ENCODE peak calls at places on chromosome 3, in four cellular contexts. One of them, this sample, is unnamed.

GRCh38 chr3:194488007-194488742 is 1.4 kb upstream of the ATP13A3 start:
- DNase-seq in HepG2: no peak
- DNase-seq in K562: peak; percentile 26
- DNase-seq in WTC11: no peak
- DNase-seq in this sample: no peak

GRCh38 chr3:13194285-13195209 is 121.3 kb upstream of the IQSEC1 start:
- DNase-seq in WTC11: no peak
- DNase-seq in HepG2: peak; percentile 77
- DNase-seq in K562: no peak
- DNase-seq in this sample: no peak

GRCh38 chr3:170739410-170739809 is 130.6 kb downstream of the RPL22L1 start:
- DNase-seq in WTC11: no peak
- DNase-seq in HepG2: no peak
- DNase-seq in K562: no peak
- DNase-seq in this sample: no peak

GRCh38 chr3:95438274-95438673 is 1375.4 kb downstream of the NSUN3 start:
- DNase-seq in HepG2: no peak
- DNase-seq in K562: no peak
- DNase-seq in WTC11: no peak
- DNase-seq in this sample: no peak

GRCh38 chr3:64505419-64505818 is 182.4 kb downstream of the ADAMTS9 start:
- DNase-seq in K562: no peak
- DNase-seq in HepG2: peak; percentile 74
- DNase-seq in WTC11: no peak
- DNase-seq in this sample: no peak

GRCh38 chr3:101849714-101850326 is 506 bp downstream of the NFKBIZ start:
- DNase-seq in K562: peak; percentile 43
- DNase-seq in HepG2: no peak
- DNase-seq in WTC11: peak; percentile 55
- DNase-seq in this sample: peak; percentile 55

GRCh38 chr3:177441813-177442646 is 244.7 kb upstream of the TBL1XR1 start:
- DNase-seq in HepG2: no peak
- DNase-seq in K562: no peak
- DNase-seq in WTC11: no peak
- DNase-seq in this sample: no peak

GRCh38 chr3:43691120-43692002 is 623 bp downstream of the ABHD5 start:
- DNase-seq in WTC11: peak; percentile 81
- DNase-seq in K562: peak; percentile 77
- DNase-seq in HepG2: peak; percentile 30
- DNase-seq in this sample: peak; percentile 57

GRCh38 chr3:170132335-170132734 is 49.2 kb downstream of the PHC3 start:
- DNase-seq in HepG2: no peak
- DNase-seq in WTC11: no peak
- DNase-seq in K562: peak; percentile 45
- DNase-seq in this sample: no peak

GRCh38 chr3:168678730-168679129 is 583.0 kb upstream of the GOLIM4 start:
- DNase-seq in WTC11: no peak
- DNase-seq in HepG2: no peak
- DNase-seq in K562: no peak
- DNase-seq in this sample: no peak

GRCh38 chr3:134794323-134794722 is 737 bp upstream of the EPHB1 start:
- DNase-seq in WTC11: no peak
- DNase-seq in K562: no peak
- DNase-seq in HepG2: no peak
- DNase-seq in this sample: no peak

GRCh38 chr3:183968846-183969245 is 48.8 kb downstream of the ABCC5 start:
- DNase-seq in K562: no peak
- DNase-seq in WTC11: no peak
- DNase-seq in HepG2: no peak
- DNase-seq in this sample: no peak

GRCh38 chr3:181358555-181358954 is 353.2 kb upstream of the SOX2 start:
- DNase-seq in K562: no peak
- DNase-seq in HepG2: no peak
- DNase-seq in WTC11: no peak
- DNase-seq in this sample: no peak

GRCh38 chr3:15805756-15806266 is 8.0 kb upstream of the ANKRD28 start:
- DNase-seq in K562: no peak
- DNase-seq in WTC11: no peak
- DNase-seq in HepG2: no peak
- DNase-seq in this sample: no peak

GRCh38 chr3:170128977-170129431 is 52.5 kb downstream of the PHC3 start:
- DNase-seq in HepG2: no peak
- DNase-seq in K562: no peak
- DNase-seq in WTC11: no peak
- DNase-seq in this sample: peak; percentile 18

GRCh38 chr3:118882353-118882947 is 152.2 kb downstream of the IGSF11 start:
- DNase-seq in K562: peak; percentile 44
- DNase-seq in WTC11: peak; percentile 77
- DNase-seq in HepG2: peak; percentile 48
- DNase-seq in this sample: peak; percentile 51

GRCh38 chr3:111392911-111393351 is 149.1 kb upstream of the CD96 start:
- DNase-seq in K562: no peak
- DNase-seq in WTC11: no peak
- DNase-seq in HepG2: no peak
- DNase-seq in this sample: no peak
- TF ChIP-seq ELF4 in K562: no peak
- TF ChIP-seq ELF4 in WTC11: no peak
- TF ChIP-seq ELF4 in HepG2: no peak
- TF ChIP-seq ELF4 in this sample: no peak

DNA sequence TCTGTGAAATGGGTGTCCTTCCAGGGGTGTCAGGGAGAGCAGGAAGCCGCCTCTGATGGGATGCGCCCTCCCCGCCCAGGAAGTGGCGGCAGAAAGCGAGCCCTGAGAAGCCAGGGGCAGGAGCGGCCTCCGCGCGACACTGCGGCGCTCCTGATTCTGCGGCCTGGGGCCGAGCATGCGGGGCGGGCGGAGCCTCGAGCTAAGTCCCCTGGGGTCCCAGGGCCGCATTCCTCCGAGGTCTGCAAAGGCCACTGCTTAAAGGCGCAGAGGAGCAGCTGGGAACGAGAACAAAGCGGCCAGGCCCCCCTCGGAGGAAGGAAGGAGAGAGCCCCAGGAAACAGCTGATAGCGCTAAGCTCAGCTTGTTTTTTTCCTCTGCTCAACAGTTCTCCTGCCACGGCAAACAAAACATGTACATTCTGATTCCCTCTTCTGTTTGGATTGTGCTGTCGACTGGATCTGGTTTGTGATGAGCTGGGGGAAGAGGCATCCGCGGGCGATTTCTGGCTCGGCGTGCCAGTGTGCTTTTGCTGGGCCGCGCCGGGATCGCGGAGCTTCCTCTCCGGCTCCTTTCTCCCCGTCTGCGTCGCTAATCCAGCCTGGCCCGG is 34.1 kb downstream of the GRK7 start:
- DNase-seq in HepG2: no peak
- DNase-seq in WTC11: peak; percentile 87
- DNase-seq in K562: no peak
- DNase-seq in this sample: no peak
- TF ChIP-seq ELF4 in HepG2: no peak
- TF ChIP-seq ELF4 in WTC11: no peak
- TF ChIP-seq ELF4 in K562: no peak
- TF ChIP-seq ELF4 in this sample: no peak

GRCh38 chr3:10245313-10245712 is 2.9 kb upstream of the TATDN2 start:
- DNase-seq in HepG2: no peak
- DNase-seq in K562: no peak
- DNase-seq in WTC11: no peak
- DNase-seq in this sample: no peak

GRCh38 chr3:10238330-10238995 is 9.8 kb upstream of the TATDN2 start:
- DNase-seq in K562: peak; percentile 49
- DNase-seq in HepG2: no peak
- DNase-seq in WTC11: no peak
- DNase-seq in this sample: no peak

GRCh38 chr3:10240799-10241198 is 7.5 kb upstream of the TATDN2 start:
- DNase-seq in WTC11: no peak
- DNase-seq in K562: no peak
- DNase-seq in HepG2: no peak
- DNase-seq in this sample: no peak

GRCh38 chr3:10244004-10244403 is 4.3 kb upstream of the TATDN2 start:
- DNase-seq in WTC11: no peak
- DNase-seq in K562: no peak
- DNase-seq in HepG2: no peak
- DNase-seq in this sample: no peak

GRCh38 chr3:10242182-10243065 is 5.8 kb upstream of the TATDN2 start:
- DNase-seq in WTC11: no peak
- DNase-seq in HepG2: no peak
- DNase-seq in K562: no peak
- DNase-seq in this sample: no peak
- TF ChIP-seq ELF4 in WTC11: no peak
- TF ChIP-seq ELF4 in HepG2: no peak
- TF ChIP-seq ELF4 in K562: no peak
- TF ChIP-seq ELF4 in this sample: no peak

DNA sequence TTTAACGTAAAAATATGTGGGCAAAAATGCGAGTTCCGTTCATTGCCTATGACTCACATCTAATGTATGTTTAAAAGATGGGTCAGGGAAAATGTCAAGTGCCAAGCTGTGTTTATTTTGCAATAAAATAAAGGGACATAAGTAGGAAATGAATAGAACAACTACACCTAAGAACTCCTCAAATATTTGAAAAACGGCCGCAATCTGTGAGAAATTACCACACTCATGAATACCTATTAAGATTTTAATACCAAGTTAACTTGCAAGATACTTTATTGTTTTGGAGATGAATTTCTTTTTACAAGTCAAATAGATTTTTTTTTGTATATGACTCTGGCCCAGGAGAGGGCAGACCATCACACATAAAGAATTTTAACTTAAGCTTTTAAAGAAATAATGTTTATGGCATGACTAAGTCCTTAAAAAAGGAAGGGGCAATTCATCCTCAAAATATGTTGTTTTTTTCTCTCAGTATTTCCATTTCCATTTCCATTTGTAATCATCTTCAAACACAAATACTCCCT is 152.7 kb downstream of the SUCNR1 start:
- DNase-seq in HepG2: no peak
- DNase-seq in K562: no peak
- DNase-seq in WTC11: no peak
- DNase-seq in this sample: no peak
- TF ChIP-seq ELF4 in HepG2: no peak
- TF ChIP-seq ELF4 in K562: no peak
- TF ChIP-seq ELF4 in WTC11: no peak
- TF ChIP-seq ELF4 in this sample: no peak

GRCh38 chr3:98920166-98920565 is 18.7 kb upstream of the DCBLD2 start:
- DNase-seq in WTC11: no peak
- DNase-seq in HepG2: no peak
- DNase-seq in K562: no peak
- DNase-seq in this sample: no peak
- TF ChIP-seq ELF4 in WTC11: no peak
- TF ChIP-seq ELF4 in HepG2: no peak
- TF ChIP-seq ELF4 in K562: no peak
- TF ChIP-seq ELF4 in this sample: no peak

GRCh38 chr3:66082679-66083078 is 44.0 kb upstream of the MAGI1 start:
- DNase-seq in HepG2: no peak
- DNase-seq in K562: no peak
- DNase-seq in WTC11: no peak
- DNase-seq in this sample: no peak

GRCh38 chr3:66077973-66078372 is 39.3 kb upstream of the MAGI1 start:
- DNase-seq in K562: no peak
- DNase-seq in HepG2: no peak
- DNase-seq in WTC11: no peak
- DNase-seq in this sample: no peak

GRCh38 chr3:66076861-66077495 is 38.3 kb upstream of the MAGI1 start:
- DNase-seq in HepG2: no peak
- DNase-seq in K562: no peak
- DNase-seq in WTC11: no peak
- DNase-seq in this sample: no peak

GRCh38 chr3:66083096-66083960 is 44.6 kb upstream of the MAGI1 start:
- DNase-seq in K562: no peak
- DNase-seq in HepG2: no peak
- DNase-seq in WTC11: no peak
- DNase-seq in this sample: no peak

DNA sequence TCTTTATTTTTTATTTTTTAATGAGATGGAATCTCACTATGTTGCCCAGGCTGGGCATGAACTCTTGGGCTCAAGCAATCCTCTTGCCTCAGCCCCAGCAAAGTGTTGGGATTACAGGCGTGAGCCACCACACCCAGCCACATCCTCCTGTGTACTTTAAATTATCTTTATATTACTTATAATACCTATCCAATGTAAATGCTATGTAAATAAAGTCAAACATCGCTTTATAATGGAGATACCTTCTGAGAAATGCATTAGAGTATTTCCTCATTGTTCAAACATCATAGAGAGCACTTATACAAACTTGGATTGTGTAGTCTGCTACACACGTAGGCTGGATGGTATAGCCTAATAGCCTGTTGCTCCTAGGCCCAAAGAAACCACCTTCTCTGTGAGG is 41.4 kb upstream of the MAGI1 start:
- DNase-seq in WTC11: no peak
- DNase-seq in HepG2: no peak
- DNase-seq in K562: no peak
- DNase-seq in this sample: no peak
- TF ChIP-seq ELF4 in WTC11: no peak
- TF ChIP-seq ELF4 in HepG2: no peak
- TF ChIP-seq ELF4 in K562: no peak
- TF ChIP-seq ELF4 in this sample: no peak

GRCh38 chr3:57939776-57940175 is 68.4 kb upstream of the FLNB start:
- DNase-seq in HepG2: no peak
- DNase-seq in WTC11: no peak
- DNase-seq in K562: no peak
- DNase-seq in this sample: no peak

GRCh38 chr3:57944313-57944580 is 64.0 kb upstream of the FLNB start:
- DNase-seq in WTC11: no peak
- DNase-seq in HepG2: peak; percentile 40
- DNase-seq in K562: no peak
- DNase-seq in this sample: no peak

GRCh38 chr3:57942366-57942765 is 65.9 kb upstream of the FLNB start:
- DNase-seq in HepG2: no peak
- DNase-seq in K562: no peak
- DNase-seq in WTC11: no peak
- DNase-seq in this sample: no peak

GRCh38 chr3:57943525-57944312 is 64.5 kb upstream of the FLNB start:
- DNase-seq in WTC11: no peak
- DNase-seq in K562: no peak
- DNase-seq in HepG2: no peak
- DNase-seq in this sample: no peak

GRCh38 chr3:57942872-57943283 is 65.3 kb upstream of the FLNB start:
- DNase-seq in HepG2: no peak
- DNase-seq in K562: no peak
- DNase-seq in WTC11: no peak
- DNase-seq in this sample: no peak
- TF ChIP-seq ELF4 in HepG2: no peak
- TF ChIP-seq ELF4 in K562: no peak
- TF ChIP-seq ELF4 in WTC11: no peak
- TF ChIP-seq ELF4 in this sample: no peak

DNA sequence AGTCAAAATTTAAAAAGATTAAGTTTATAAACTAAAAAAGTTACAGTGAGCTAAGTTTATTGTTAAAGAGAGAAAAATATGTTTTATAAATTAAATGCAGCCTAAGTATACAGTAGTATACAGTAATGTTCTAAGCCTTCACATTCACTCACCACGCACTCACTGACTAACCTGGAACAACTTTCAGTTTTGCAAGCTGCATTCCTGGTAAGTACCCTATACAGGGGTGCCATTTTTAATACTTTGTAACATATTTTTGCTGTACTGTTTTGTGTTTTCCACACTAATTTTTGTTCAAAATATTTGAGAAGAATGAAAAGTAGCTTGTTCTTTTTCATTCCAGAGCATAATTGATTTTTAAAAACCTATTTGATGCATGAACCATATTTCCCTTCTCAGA is 524.9 kb downstream of the RBMS3 start:
- DNase-seq in WTC11: no peak
- DNase-seq in K562: no peak
- DNase-seq in HepG2: no peak
- DNase-seq in this sample: no peak
- TF ChIP-seq ELF4 in WTC11: no peak
- TF ChIP-seq ELF4 in K562: no peak
- TF ChIP-seq ELF4 in HepG2: no peak
- TF ChIP-seq ELF4 in this sample: no peak

This sample was measured in HEK293T.